ENCODE peak calls at places on chromosomes 13 and 19, in six cellular contexts. D, A, B, O, E and L are unnamed samples.
A peak's percentile ranks its signal among the peaks of the same experiment; 100 is the strongest.

GRCh38 chr13:113804017-113804702 is 45.1 kb downstream of the TMEM255B start:
- DNase-seq in O (no peak), B (no peak), A (peak; percentile 42), D (no peak), E (no peak), L (no peak)

GRCh38 chr13:20191311-20191901 is 1.3 kb downstream of the GJB2 start:
- DNase-seq in O (no peak), E (no peak), A (no peak), D (no peak), B (no peak), L (no peak)

GRCh38 chr19:2478756-2479555 is 3.0 kb downstream of the GADD45B start:
- DNase-seq in O (peak; percentile 47), E (peak; percentile 74), A (peak; percentile 57), B (peak; percentile 84), D (no peak), L (no peak)

GRCh38 chr13:59680429-59681024 is 483.2 kb downstream of the DIAPH3 start:
- DNase-seq in A (no peak), E (no peak), O (peak; percentile 35), B (no peak), D (no peak), L (no peak)

GRCh38 chr19:48329167-48329891 is 4.0 kb downstream of the EMP3 start:
- DNase-seq in O (no peak), A (peak; percentile 48), B (no peak), E (no peak), D (peak; percentile 61), L (no peak)

GRCh38 chr13:51628059-51628852 is 44.0 kb downstream of the WDFY2 start:
- DNase-seq in E (no peak), A (no peak), D (no peak), O (no peak), B (no peak), L (peak; percentile 78)

GRCh38 chr13:30400376-30400775 is 21.9 kb upstream of the UBE2L5 start:
- DNase-seq in O (no peak), E (no peak), B (no peak), D (no peak), A (no peak), L (no peak)

GRCh38 chr19:48418317-48419064 is 25.0 kb downstream of the GRIN2D start:
- DNase-seq in D (peak; percentile 41), A (peak; percentile 56), O (no peak), E (no peak), B (no peak), L (no peak)

GRCh38 chr13:58081301-58081820 is 449.8 kb downstream of the PCDH17 start:
- DNase-seq in A (no peak), E (no peak), D (no peak), B (no peak), O (no peak), L (no peak)

GRCh38 chr19:7840629-7841028 is 10.6 kb downstream of the EVI5L start:
- DNase-seq in B (no peak), D (no peak), E (no peak), O (no peak), A (no peak), L (no peak)

GRCh38 chr13:46173656-46174055 is 8.3 kb downstream of the LCP1 start:
- DNase-seq in E (no peak), B (no peak), A (no peak), D (no peak), O (no peak), L (no peak)

GRCh38 chr13:94712812-94713555 is 639 bp upstream of the SOX21 start:
- DNase-seq in B (no peak), E (no peak), A (peak; percentile 60), O (peak; percentile 92), D (peak; percentile 64), L (peak; percentile 50)

GRCh38 chr19:47768604-47769003 is 9.9 kb upstream of the SELENOW start:
- DNase-seq in A (no peak), E (no peak), D (no peak), B (no peak), O (no peak), L (no peak)

GRCh38 chr19:3565177-3565576 is 7.6 kb upstream of the HMG20B start:
- DNase-seq in B (no peak), O (no peak), E (no peak), A (peak; percentile 84), D (no peak), L (no peak)

GRCh38 chr13:29849071-29849541 is 1.3 kb downstream of the UBL3 start:
- DNase-seq in A (peak; percentile 32), D (no peak), O (peak; percentile 23), B (peak; percentile 20), E (peak; percentile 44), L (no peak)

GRCh38 chr13:101714195-101714594 is 261.7 kb downstream of the ITGBL1 start:
- DNase-seq in O (no peak), B (no peak), D (no peak), E (no peak), A (no peak), L (no peak)

GRCh38 chr13:76500894-76501293 is 385.3 kb downstream of the KCTD12 start:
- DNase-seq in O (no peak), E (no peak), A (no peak), B (no peak), D (no peak), L (no peak)

GRCh38 chr19:44641866-44642265 is 1.8 kb upstream of the PVR start:
- DNase-seq in E (no peak), D (no peak), A (no peak), O (no peak), B (no peak), L (no peak)

GRCh38 chr13:110683203-110683883 is 22.6 kb downstream of the CARS2 start:
- DNase-seq in E (peak; percentile 38), D (no peak), A (no peak), B (no peak), O (no peak), L (no peak)
- TF ChIP-seq CTCF in E (peak; percentile 15), D (peak; percentile 58), A (peak; percentile 67), B (peak; percentile 39), O (peak; percentile 23), L (peak; percentile 65)

GRCh38 chr13:79512950-79513349 is 32.0 kb downstream of the NDFIP2 start:
- DNase-seq in D (no peak), O (no peak), B (no peak), E (no peak), A (no peak), L (no peak)
- H3K9me3 ChIP-seq in D (no peaks in the 10 kb centered on the region), O (no peaks in the 10 kb centered on the region), B (no peaks in the 10 kb centered on the region), E (no peaks in the 10 kb centered on the region), A (no peaks in the 10 kb centered on the region), L (no peaks in the 10 kb centered on the region)

GRCh38 chr13:78241278-78241919 is 322.8 kb upstream of the EDNRB start:
- DNase-seq in A (peak; percentile 12), E (peak; percentile 48), O (peak; percentile 78), D (peak; percentile 60), B (peak; percentile 16), L (peak; percentile 74)
- TF ChIP-seq CTCF in A (peak; percentile 57), E (no peak), O (peak; percentile 92), D (peak; percentile 86), B (no peak), L (peak; percentile 88)

DNA sequence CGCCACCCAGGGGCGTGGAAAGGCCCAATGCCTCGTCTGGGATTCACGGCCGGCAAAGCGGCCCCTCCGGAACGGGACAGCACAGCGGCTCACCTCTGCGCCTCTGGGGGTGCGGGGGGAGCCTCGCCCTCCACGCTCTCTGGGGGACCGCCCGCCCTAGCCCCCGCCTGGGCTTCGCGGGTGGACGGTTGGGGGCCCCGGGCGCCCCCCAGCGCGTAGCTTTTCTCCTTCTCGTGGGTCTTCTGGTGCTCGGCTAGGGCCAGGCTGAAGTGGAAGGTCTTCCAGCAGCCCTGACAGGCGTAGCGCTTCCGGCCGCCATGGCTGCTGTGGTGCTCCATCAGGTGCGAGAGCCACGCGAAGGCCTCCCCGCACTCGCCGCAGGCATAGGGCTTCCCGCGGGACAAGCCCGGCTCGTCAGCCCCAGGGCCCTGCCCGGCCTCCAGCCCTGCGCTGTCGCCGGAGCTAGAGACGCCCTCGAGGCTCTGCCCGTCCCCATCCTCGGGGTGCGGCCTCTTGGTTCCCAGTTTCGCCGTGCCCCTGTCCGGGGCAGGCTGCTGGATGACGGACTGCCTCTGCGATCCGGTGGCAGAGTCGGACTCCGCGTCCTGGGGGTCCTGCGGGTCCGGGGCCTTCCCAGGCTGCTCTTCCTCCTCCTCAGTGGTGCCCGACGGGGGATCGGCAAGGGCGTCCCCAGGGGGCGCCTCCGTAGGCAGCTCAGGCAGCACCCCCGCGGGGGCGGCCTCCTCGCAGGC is 13.3 kb downstream of the ZSCAN18 start:
- DNase-seq in O (no peak), B (no peak), A (no peak), E (no peak), D (no peak), L (no peak)
- H3K9me3 ChIP-seq in O (no peaks in the 10 kb centered on the region), B (peaks cover 13% of the 10 kb centered on the region), A (peaks cover 21% of the 10 kb centered on the region), E (no peaks in the 10 kb centered on the region), D (no peaks in the 10 kb centered on the region), L (peaks cover 2% of the 10 kb centered on the region)

GRCh38 chr19:6261883-6262282 is 17.9 kb downstream of the MLLT1 start:
- DNase-seq in A (no peak), E (no peak), B (no peak), O (no peak), D (no peak), L (no peak)

GRCh38 chr19:6259312-6259861 is 20.4 kb downstream of the MLLT1 start:
- DNase-seq in A (no peak), E (no peak), B (no peak), D (no peak), O (no peak), L (no peak)

GRCh38 chr19:6260376-6260775 is 19.4 kb downstream of the MLLT1 start:
- DNase-seq in D (no peak), E (no peak), O (no peak), A (no peak), B (no peak), L (no peak)

GRCh38 chr19:6262519-6262918 is 17.3 kb downstream of the MLLT1 start:
- DNase-seq in A (no peak), E (no peak), D (no peak), O (no peak), B (no peak), L (no peak)

DNA sequence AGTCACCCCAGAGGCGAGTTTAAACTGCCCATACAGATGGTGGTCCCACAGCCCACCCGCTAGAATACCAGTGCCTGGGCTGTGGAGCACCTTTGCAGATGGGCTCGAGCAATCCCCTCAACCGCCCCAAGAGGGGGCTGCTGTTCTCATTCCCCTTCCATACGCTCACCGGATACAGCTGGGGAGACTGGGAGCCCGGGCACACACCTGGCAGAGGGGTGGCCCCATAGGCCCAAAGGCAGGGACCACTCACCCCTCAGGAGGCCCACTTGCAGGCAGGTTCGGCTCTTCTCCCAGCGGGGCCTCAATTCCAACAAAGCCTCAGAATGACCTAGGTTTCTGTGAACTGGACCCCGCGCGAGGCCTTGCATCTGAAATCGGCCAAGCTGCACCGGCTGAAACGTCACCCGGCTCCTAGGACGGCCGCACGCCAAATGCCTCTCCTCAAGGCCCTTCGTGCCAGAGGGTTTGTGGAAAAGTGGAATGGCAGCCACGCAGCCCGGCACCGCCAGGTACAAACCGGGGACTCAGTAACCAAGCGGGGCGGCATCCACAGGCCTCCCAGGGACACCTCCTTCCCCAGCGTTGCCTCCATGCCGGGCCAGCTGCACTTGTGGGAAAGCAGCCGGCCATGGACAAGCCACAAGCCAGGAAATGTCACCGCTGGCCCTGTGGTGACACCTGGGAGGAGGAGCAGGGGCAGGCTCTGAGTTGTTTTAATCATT is 18.7 kb downstream of the MLLT1 start:
- DNase-seq in A (no peak), E (no peak), D (peak; percentile 77), B (no peak), O (peak; percentile 59), L (peak; percentile 65)
- TF ChIP-seq CTCF in A (peak; percentile 34), E (peak; percentile 9), D (peak; percentile 77), B (peak; percentile 45), O (peak; percentile 63), L (peak; percentile 68)